ENCODE peak calls at places on chromosomes 12 and 14, in seven cellular contexts. One of them, this sample, is unnamed.

GRCh38 chr14:93105362-93105761 is 10.4 kb downstream of the ITPK1 start:
- DNase-seq in brain microvascular endothelial cell: peak
- DNase-seq in GM06990: no peak
- DNase-seq in AG04449: peak
- DNase-seq in CD8-positive, alpha-beta T cell: no peak
- DNase-seq in HFF-Myc: no peak
- DNase-seq in breast epithelium: peak
- DNase-seq in this sample: peak

GRCh38 chr12:64618953-64619590 is 8.8 kb downstream of the RASSF3 start:
- DNase-seq in brain microvascular endothelial cell: peak
- DNase-seq in HFF-Myc: no peak
- DNase-seq in breast epithelium: no peak
- DNase-seq in CD8-positive, alpha-beta T cell: no peak
- DNase-seq in GM06990: peak
- DNase-seq in AG04449: no peak
- DNase-seq in this sample: peak

GRCh38 chr12:115229517-115229916 is 545.5 kb upstream of the TBX3 start:
- DNase-seq in CD8-positive, alpha-beta T cell: no peak
- DNase-seq in AG04449: no peak
- DNase-seq in HFF-Myc: no peak
- DNase-seq in GM06990: no peak
- DNase-seq in breast epithelium: no peak
- DNase-seq in brain microvascular endothelial cell: no peak
- DNase-seq in this sample: no peak

GRCh38 chr14:99936056-99936455 is 129.2 kb upstream of the EVL start:
- DNase-seq in CD8-positive, alpha-beta T cell: no peak
- DNase-seq in GM06990: no peak
- DNase-seq in AG04449: no peak
- DNase-seq in breast epithelium: no peak
- DNase-seq in HFF-Myc: no peak
- DNase-seq in brain microvascular endothelial cell: no peak
- DNase-seq in this sample: no peak

GRCh38 chr12:52233462-52234141 is 559 bp downstream of the KRT7 start:
- DNase-seq in AG04449: no peak
- DNase-seq in HFF-Myc: no peak
- DNase-seq in CD8-positive, alpha-beta T cell: no peak
- DNase-seq in GM06990: no peak
- DNase-seq in breast epithelium: no peak
- DNase-seq in brain microvascular endothelial cell: no peak
- DNase-seq in this sample: no peak

GRCh38 chr12:113242018-113242418 is 20.8 kb downstream of the TPCN1 start:
- DNase-seq in breast epithelium: peak
- DNase-seq in CD8-positive, alpha-beta T cell: no peak
- DNase-seq in HFF-Myc: peak
- DNase-seq in AG04449: no peak
- DNase-seq in GM06990: no peak
- DNase-seq in brain microvascular endothelial cell: peak
- DNase-seq in this sample: no peak

GRCh38 chr14:104635717-104636116 is 31.1 kb upstream of the TMEM179 start:
- DNase-seq in HFF-Myc: no peak
- DNase-seq in GM06990: no peak
- DNase-seq in AG04449: no peak
- DNase-seq in brain microvascular endothelial cell: no peak
- DNase-seq in breast epithelium: no peak
- DNase-seq in CD8-positive, alpha-beta T cell: no peak
- DNase-seq in this sample: no peak

GRCh38 chr12:14928946-14929345 is 9.4 kb downstream of the ERP27 start:
- DNase-seq in GM06990: no peak
- DNase-seq in AG04449: no peak
- DNase-seq in breast epithelium: peak
- DNase-seq in brain microvascular endothelial cell: no peak
- DNase-seq in CD8-positive, alpha-beta T cell: no peak
- DNase-seq in HFF-Myc: no peak
- DNase-seq in this sample: no peak

GRCh38 chr14:51652168-51653095 is 722 bp downstream of the FRMD6 start:
- DNase-seq in brain microvascular endothelial cell: no peak
- DNase-seq in GM06990: no peak
- DNase-seq in CD8-positive, alpha-beta T cell: no peak
- DNase-seq in breast epithelium: no peak
- DNase-seq in AG04449: no peak
- DNase-seq in HFF-Myc: no peak
- DNase-seq in this sample: no peak

GRCh38 chr12:65779946-65780345 is 44.3 kb upstream of the HMGA2 start:
- DNase-seq in AG04449: no peak
- DNase-seq in GM06990: no peak
- DNase-seq in HFF-Myc: no peak
- DNase-seq in CD8-positive, alpha-beta T cell: no peak
- DNase-seq in breast epithelium: no peak
- DNase-seq in brain microvascular endothelial cell: no peak
- DNase-seq in this sample: no peak

GRCh38 chr12:124577986-124578385 is 10.6 kb upstream of the NCOR2 start:
- DNase-seq in CD8-positive, alpha-beta T cell: no peak
- DNase-seq in breast epithelium: peak
- DNase-seq in brain microvascular endothelial cell: no peak
- DNase-seq in GM06990: no peak
- DNase-seq in AG04449: no peak
- DNase-seq in HFF-Myc: no peak
- DNase-seq in this sample: no peak

GRCh38 chr12:24519759-24520158 is 429.1 kb downstream of the BCAT1 start:
- DNase-seq in CD8-positive, alpha-beta T cell: no peak
- DNase-seq in AG04449: no peak
- DNase-seq in GM06990: no peak
- DNase-seq in breast epithelium: no peak
- DNase-seq in brain microvascular endothelial cell: no peak
- DNase-seq in HFF-Myc: no peak
- DNase-seq in this sample: no peak

GRCh38 chr14:56552615-56553014 is 27.0 kb upstream of the TMEM260 start:
- DNase-seq in HFF-Myc: no peak
- DNase-seq in GM06990: no peak
- DNase-seq in breast epithelium: no peak
- DNase-seq in CD8-positive, alpha-beta T cell: no peak
- DNase-seq in AG04449: no peak
- DNase-seq in brain microvascular endothelial cell: no peak
- DNase-seq in this sample: no peak

GRCh38 chr12:112233242-112233641 is 107.9 kb downstream of the TRAFD1 start:
- DNase-seq in HFF-Myc: no peak
- DNase-seq in breast epithelium: no peak
- DNase-seq in brain microvascular endothelial cell: no peak
- DNase-seq in GM06990: no peak
- DNase-seq in AG04449: no peak
- DNase-seq in CD8-positive, alpha-beta T cell: no peak
- DNase-seq in this sample: no peak

GRCh38 chr14:70188608-70189540 is at the start of gene SLC8A3:
- DNase-seq in AG04449: no peak
- DNase-seq in breast epithelium: no peak
- DNase-seq in HFF-Myc: no peak
- DNase-seq in brain microvascular endothelial cell: peak
- DNase-seq in CD8-positive, alpha-beta T cell: no peak
- DNase-seq in GM06990: peak
- DNase-seq in this sample: peak

GRCh38 chr12:113825705-113826104 is 140.4 kb downstream of the RBM19 start:
- DNase-seq in breast epithelium: no peak
- DNase-seq in GM06990: no peak
- DNase-seq in CD8-positive, alpha-beta T cell: no peak
- DNase-seq in HFF-Myc: no peak
- DNase-seq in brain microvascular endothelial cell: no peak
- DNase-seq in AG04449: no peak
- DNase-seq in this sample: no peak

GRCh38 chr14:68199465-68200145 is 380.0 kb downstream of the RAD51B start:
- DNase-seq in AG04449: no peak
- DNase-seq in breast epithelium: peak
- DNase-seq in brain microvascular endothelial cell: peak
- DNase-seq in GM06990: no peak
- DNase-seq in HFF-Myc: no peak
- DNase-seq in CD8-positive, alpha-beta T cell: no peak
- DNase-seq in this sample: no peak

GRCh38 chr14:64569108-64570045 is 19.6 kb downstream of the PPP1R36 start:
- DNase-seq in CD8-positive, alpha-beta T cell: no peak
- DNase-seq in brain microvascular endothelial cell: peak
- DNase-seq in GM06990: no peak
- DNase-seq in HFF-Myc: peak
- DNase-seq in AG04449: no peak
- DNase-seq in breast epithelium: peak
- DNase-seq in this sample: peak

GRCh38 chr12:54364413-54364812 is at the start of gene GPR84:
- DNase-seq in breast epithelium: no peak
- DNase-seq in AG04449: no peak
- DNase-seq in CD8-positive, alpha-beta T cell: no peak
- DNase-seq in GM06990: no peak
- DNase-seq in HFF-Myc: no peak
- DNase-seq in brain microvascular endothelial cell: no peak
- DNase-seq in this sample: peak

GRCh38 chr14:22847661-22848341 is 11.4 kb downstream of the MMP14 start:
- DNase-seq in AG04449: no peak
- DNase-seq in HFF-Myc: no peak
- DNase-seq in GM06990: no peak
- DNase-seq in CD8-positive, alpha-beta T cell: no peak
- DNase-seq in breast epithelium: no peak
- DNase-seq in brain microvascular endothelial cell: peak
- DNase-seq in this sample: peak

GRCh38 chr12:109930028-109930800 is 30.1 kb downstream of the TCHP start:
- DNase-seq in CD8-positive, alpha-beta T cell: no peak
- DNase-seq in AG04449: no peak
- DNase-seq in brain microvascular endothelial cell: no peak
- DNase-seq in breast epithelium: no peak
- DNase-seq in HFF-Myc: no peak
- DNase-seq in GM06990: no peak
- DNase-seq in this sample: no peak

GRCh38 chr12:109925185-109925835 is 25.2 kb downstream of the TCHP start:
- DNase-seq in brain microvascular endothelial cell: no peak
- DNase-seq in AG04449: no peak
- DNase-seq in breast epithelium: no peak
- DNase-seq in GM06990: no peak
- DNase-seq in HFF-Myc: no peak
- DNase-seq in CD8-positive, alpha-beta T cell: no peak
- DNase-seq in this sample: no peak

GRCh38 chr12:109926488-109927210 is 26.6 kb downstream of the TCHP start:
- DNase-seq in breast epithelium: no peak
- DNase-seq in AG04449: no peak
- DNase-seq in HFF-Myc: no peak
- DNase-seq in brain microvascular endothelial cell: no peak
- DNase-seq in GM06990: no peak
- DNase-seq in CD8-positive, alpha-beta T cell: no peak
- DNase-seq in this sample: no peak

GRCh38 chr12:109927622-109928021 is 27.5 kb downstream of the TCHP start:
- DNase-seq in AG04449: no peak
- DNase-seq in CD8-positive, alpha-beta T cell: no peak
- DNase-seq in breast epithelium: no peak
- DNase-seq in brain microvascular endothelial cell: peak
- DNase-seq in GM06990: no peak
- DNase-seq in HFF-Myc: no peak
- DNase-seq in this sample: peak

DNA sequence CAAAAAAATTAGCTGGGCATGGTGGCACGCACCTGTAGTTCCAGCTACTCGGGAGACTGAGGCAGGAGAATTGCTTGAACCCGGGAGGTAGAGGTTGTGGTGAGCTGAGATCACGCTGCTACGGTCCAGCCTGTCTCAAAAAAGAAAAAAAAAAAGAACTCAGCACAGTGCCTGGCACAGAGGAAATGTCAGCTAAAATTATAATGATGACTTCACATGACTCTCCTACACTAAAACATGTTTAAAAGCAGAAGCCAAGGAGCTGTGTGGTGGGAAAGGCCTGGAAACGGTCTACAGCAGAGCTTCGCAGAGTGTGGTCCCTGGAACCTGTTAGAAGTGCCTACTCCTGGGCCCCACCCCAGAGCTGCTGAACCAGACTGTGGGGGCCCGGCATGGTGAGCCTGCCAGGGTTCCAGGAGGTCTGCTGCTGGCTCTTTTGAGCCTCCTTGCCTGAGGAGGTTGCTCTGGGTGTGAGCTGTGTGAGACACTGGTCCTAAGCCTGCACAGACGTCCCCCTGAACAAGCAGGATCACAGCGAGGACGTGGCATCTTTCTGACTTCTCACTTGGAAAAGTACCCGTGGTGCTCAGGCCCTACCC is 28.1 kb downstream of the TCHP start:
- DNase-seq in AG04449: no peak
- DNase-seq in CD8-positive, alpha-beta T cell: no peak
- DNase-seq in breast epithelium: no peak
- DNase-seq in GM06990: no peak
- DNase-seq in brain microvascular endothelial cell: no peak
- DNase-seq in HFF-Myc: no peak
- DNase-seq in this sample: no peak
- TF ChIP-seq CTCF in AG04449: no peak
- TF ChIP-seq CTCF in CD8-positive, alpha-beta T cell: no peak
- TF ChIP-seq CTCF in breast epithelium: no peak
- TF ChIP-seq CTCF in GM06990: no peak
- TF ChIP-seq CTCF in brain microvascular endothelial cell: no peak
- TF ChIP-seq CTCF in HFF-Myc: no peak
- TF ChIP-seq CTCF in this sample: no peak

GRCh38 chr14:76901171-76902055 is 75.2 kb downstream of the LRRC74A start:
- DNase-seq in AG04449: peak
- DNase-seq in breast epithelium: peak
- DNase-seq in brain microvascular endothelial cell: no peak
- DNase-seq in HFF-Myc: no peak
- DNase-seq in GM06990: no peak
- DNase-seq in CD8-positive, alpha-beta T cell: no peak
- DNase-seq in this sample: peak
- H3K4me3 ChIP-seq in AG04449: no peak
- H3K4me3 ChIP-seq in breast epithelium: no peak
- H3K4me3 ChIP-seq in brain microvascular endothelial cell: no peak
- H3K4me3 ChIP-seq in HFF-Myc: no peak
- H3K4me3 ChIP-seq in GM06990: no peak
- H3K4me3 ChIP-seq in CD8-positive, alpha-beta T cell: no peak
- H3K4me3 ChIP-seq in this sample: no peak

GRCh38 chr12:133130038-133130807 is at the start of the genes ZNF10 and ZNF891:
- DNase-seq in CD8-positive, alpha-beta T cell: peak
- DNase-seq in brain microvascular endothelial cell: peak
- DNase-seq in HFF-Myc: peak
- DNase-seq in AG04449: peak
- DNase-seq in breast epithelium: peak
- DNase-seq in GM06990: peak
- DNase-seq in this sample: peak
- TF ChIP-seq CTCF in CD8-positive, alpha-beta T cell: no peak
- TF ChIP-seq CTCF in brain microvascular endothelial cell: no peak
- TF ChIP-seq CTCF in HFF-Myc: no peak
- TF ChIP-seq CTCF in AG04449: no peak
- TF ChIP-seq CTCF in breast epithelium: no peak
- TF ChIP-seq CTCF in GM06990: no peak
- TF ChIP-seq CTCF in this sample: no peak

GRCh38 chr12:989051-989450 is 2.0 kb upstream of the ERC1 start:
- DNase-seq in CD8-positive, alpha-beta T cell: no peak
- DNase-seq in GM06990: no peak
- DNase-seq in AG04449: no peak
- DNase-seq in brain microvascular endothelial cell: no peak
- DNase-seq in HFF-Myc: no peak
- DNase-seq in breast epithelium: no peak
- DNase-seq in this sample: no peak

GRCh38 chr12:990308-990648 is 745 bp upstream of the ERC1 start:
- DNase-seq in HFF-Myc: no peak
- DNase-seq in CD8-positive, alpha-beta T cell: peak
- DNase-seq in breast epithelium: peak
- DNase-seq in brain microvascular endothelial cell: peak
- DNase-seq in AG04449: no peak
- DNase-seq in GM06990: no peak
- DNase-seq in this sample: peak

GRCh38 chr12:990649-991349 is at the start of gene ERC1:
- DNase-seq in brain microvascular endothelial cell: peak
- DNase-seq in AG04449: peak
- DNase-seq in CD8-positive, alpha-beta T cell: peak
- DNase-seq in GM06990: peak
- DNase-seq in breast epithelium: peak
- DNase-seq in HFF-Myc: peak
- DNase-seq in this sample: peak

GRCh38 chr12:988616-989015 is 2.4 kb upstream of the ERC1 start:
- DNase-seq in AG04449: no peak
- DNase-seq in HFF-Myc: no peak
- DNase-seq in CD8-positive, alpha-beta T cell: no peak
- DNase-seq in breast epithelium: no peak
- DNase-seq in brain microvascular endothelial cell: no peak
- DNase-seq in GM06990: no peak
- DNase-seq in this sample: peak

GRCh38 chr12:989751-990278 is 1.2 kb upstream of the ERC1 start:
- DNase-seq in brain microvascular endothelial cell: peak
- DNase-seq in breast epithelium: no peak
- DNase-seq in CD8-positive, alpha-beta T cell: no peak
- DNase-seq in AG04449: peak
- DNase-seq in GM06990: no peak
- DNase-seq in HFF-Myc: peak
- DNase-seq in this sample: peak
- H3K4me3 ChIP-seq in brain microvascular endothelial cell: peak
- H3K4me3 ChIP-seq in breast epithelium: peak
- H3K4me3 ChIP-seq in CD8-positive, alpha-beta T cell: peak
- H3K4me3 ChIP-seq in AG04449: peak
- H3K4me3 ChIP-seq in GM06990: peak
- H3K4me3 ChIP-seq in HFF-Myc: peak
- H3K4me3 ChIP-seq in this sample: peak